ENCODE peak calls at places on chromosomes 7 and 10, in six cellular contexts. Z is activated gamma-delta T cell; N is AG09319; B is stimulated activated CD8-positive, alpha-beta memory T cell treated with anti-CD3 and anti-CD28 coated beads, Interleukin-2, amount 100 ng/mL, for 1 hour; C is hypothalamus; F is HEK293T. H is an unnamed sample.

GRCh38 chr7:127940365-127941160 is 90.7 kb downstream of the LRRC4 start:
- DNase-seq in Z (no peak), N (no peak), C (no peak), B (no peak), F (no peak), H (no peak)

GRCh38 chr7:38675500-38676106 is 44.4 kb upstream of the AMPH start:
- DNase-seq in B (no peak), Z (no peak), C (no peak), N (no peak), F (no peak), H (no peak)

GRCh38 chr7:148561099-148561498 is 29.5 kb upstream of the C7orf33 start:
- DNase-seq in N (no peak), B (no peak), Z (no peak), F (no peak), C (no peak), H (no peak)

GRCh38 chr7:149878523-149878921 is 4.8 kb downstream of the ATP6V0E2 start:
- DNase-seq in B (no peak), Z (no peak), C (no peak), F (no peak), N (no peak), H (no peak)

GRCh38 chr7:47941136-47941844 is 7.0 kb downstream of the PKD1L1 start:
- DNase-seq in N (no peak), F (no peak), Z (no peak), B (no peak), C (no peak), H (peak)

GRCh38 chr7:112782498-112782897 is 7.7 kb downstream of the TMEM168 start:
- DNase-seq in N (no peak), B (no peak), F (no peak), C (no peak), Z (no peak), H (no peak)

GRCh38 chr10:124325998-124326636 is 92.6 kb downstream of the OAT start:
- DNase-seq in B (no peak), F (no peak), N (no peak), C (no peak), Z (no peak), H (no peak)

GRCh38 chr7:90345548-90346319 is 782 bp upstream of the GTPBP10 start:
- DNase-seq in B (no peak), N (no peak), C (no peak), F (no peak), Z (no peak), H (peak)

GRCh38 chr10:75024971-75025523 is 86.4 kb upstream of the SAMD8 start:
- DNase-seq in F (no peak), N (no peak), Z (no peak), B (no peak), C (no peak), H (no peak)

GRCh38 chr10:132577350-132578005 is 39.9 kb downstream of the INPP5A start:
- DNase-seq in Z (no peak), N (no peak), C (peak), F (no peak), B (no peak), H (peak)

GRCh38 chr10:51074238-51075028 is at the start of gene PRKG1:
- DNase-seq in F (peak), C (peak), N (peak), Z (peak), B (no peak), H (peak)

GRCh38 chr10:124680675-124681074 is 63.5 kb downstream of the FAM53B start:
- DNase-seq in Z (no peak), B (no peak), N (no peak), C (no peak), F (no peak), H (no peak)

GRCh38 chr7:43454936-43455518 is 127.9 kb upstream of the STK17A start:
- DNase-seq in Z (no peak), F (peak), B (no peak), C (no peak), N (no peak), H (peak)

GRCh38 chr10:31157125-31157983 is 125.7 kb upstream of the ZNF438 start:
- DNase-seq in F (no peak), B (no peak), N (peak), C (peak), Z (no peak), H (no peak)

GRCh38 chr10:122490786-122491680 is 29.7 kb downstream of the HTRA1 start:
- DNase-seq in C (peak), F (no peak), Z (no peak), N (no peak), B (no peak), H (no peak)

GRCh38 chr10:99784025-99784730 is 1.7 kb downstream of the ABCC2 start:
- DNase-seq in Z (no peak), N (peak), C (no peak), B (no peak), F (no peak), H (peak)

GRCh38 chr7:909358-910329 is 33.3 kb downstream of the GET4 start:
- DNase-seq in B (no peak), N (no peak), C (peak), F (peak), Z (no peak), H (no peak)

GRCh38 chr10:77392236-77392721 is 245.3 kb downstream of the KCNMA1 start:
- DNase-seq in N (no peak), Z (no peak), B (no peak), C (no peak), F (no peak), H (peak)

GRCh38 chr7:26397786-26398435 is 106.2 kb downstream of the SNX10 start:
- DNase-seq in Z (no peak), F (peak), B (no peak), N (no peak), C (peak), H (peak)